ENCODE peak calls at places on chromosome 16, in eight cellular contexts. C, O, Q, H, B, U, M and K are unnamed samples.

GRCh38 chr16:50478773-50479149 is 69.4 kb upstream of the NKD1 start:
- DNase-seq in C (no peak), O (no peak), Q (no peak), H (no peak), B (peak), U (no peak), M (no peak), K (no peak)

GRCh38 chr16:11799509-11800384 is 2.7 kb upstream of the ZC3H7A start:
- DNase-seq in C (no peak), O (no peak), Q (no peak), H (no peak), B (no peak), U (no peak), M (no peak), K (no peak)

GRCh38 chr16:31467151-31467550 is 4.8 kb upstream of the TGFB1I1 start:
- DNase-seq in C (no peak), O (peak), Q (no peak), H (no peak), B (no peak), U (no peak), M (peak), K (no peak)

GRCh38 chr16:72938426-72939164 is 109.3 kb downstream of the ZFHX3 start:
- DNase-seq in C (peak), O (peak), Q (no peak), H (peak), B (peak), U (no peak), M (no peak), K (peak)

GRCh38 chr16:84599528-84600202 is 18.2 kb downstream of the COTL1 start:
- DNase-seq in C (no peak), O (peak), Q (peak), H (no peak), B (peak), U (peak), M (no peak), K (peak)

GRCh38 chr16:23206986-23207385 is 24.4 kb downstream of the SCNN1G start:
- DNase-seq in C (no peak), O (no peak), Q (no peak), H (no peak), B (no peak), U (no peak), M (no peak), K (no peak)

GRCh38 chr16:51544850-51545467 is 393.9 kb upstream of the SALL1 start:
- DNase-seq in C (no peak), O (no peak), Q (no peak), H (no peak), B (no peak), U (no peak), M (no peak), K (no peak)

GRCh38 chr16:89114159-89114981 is 20.7 kb downstream of the ACSF3 start:
- DNase-seq in C (no peak), O (peak), Q (no peak), H (no peak), B (no peak), U (no peak), M (no peak), K (no peak)

GRCh38 chr16:11499295-11500089 is 87.2 kb downstream of the LITAF start:
- DNase-seq in C (no peak), O (no peak), Q (no peak), H (no peak), B (no peak), U (no peak), M (no peak), K (no peak)

GRCh38 chr16:65314246-65315003 is 192.6 kb upstream of the CDH11 start:
- DNase-seq in C (no peak), O (no peak), Q (no peak), H (no peak), B (no peak), U (no peak), M (no peak), K (no peak)

GRCh38 chr16:88325087-88325750 is 57.5 kb upstream of the ZNF469 start:
- DNase-seq in C (no peak), O (no peak), Q (no peak), H (no peak), B (no peak), U (no peak), M (no peak), K (no peak)

GRCh38 chr16:23122107-23122506 is 27.1 kb downstream of the USP31 start:
- DNase-seq in C (no peak), O (no peak), Q (no peak), H (no peak), B (no peak), U (no peak), M (no peak), K (no peak)

GRCh38 chr16:50260206-50261159 is 5.9 kb upstream of the ADCY7 start:
- DNase-seq in C (no peak), O (no peak), Q (no peak), H (no peak), B (no peak), U (no peak), M (no peak), K (peak)

GRCh38 chr16:85412911-85413520 is 200.1 kb upstream of the GSE1 start:
- DNase-seq in C (no peak), O (no peak), Q (no peak), H (no peak), B (no peak), U (peak), M (no peak), K (peak)

GRCh38 chr16:67915831-67916723 is 15.6 kb downstream of the CTRL start:
- DNase-seq in C (no peak), O (no peak), Q (no peak), H (no peak), B (no peak), U (no peak), M (no peak), K (peak)

GRCh38 chr16:85451646-85452363 is 161.3 kb upstream of the GSE1 start:
- DNase-seq in C (no peak), O (no peak), Q (no peak), H (no peak), B (no peak), U (no peak), M (no peak), K (no peak)

GRCh38 chr16:73020409-73020884 is 27.5 kb downstream of the ZFHX3 start:
- DNase-seq in C (no peak), O (peak), Q (no peak), H (no peak), B (peak), U (no peak), M (no peak), K (peak)

GRCh38 chr16:79599256-79599836 is 1.2 kb downstream of the MAF start:
- DNase-seq in C (no peak), O (peak), Q (peak), H (no peak), B (no peak), U (peak), M (peak), K (peak)

DNA sequence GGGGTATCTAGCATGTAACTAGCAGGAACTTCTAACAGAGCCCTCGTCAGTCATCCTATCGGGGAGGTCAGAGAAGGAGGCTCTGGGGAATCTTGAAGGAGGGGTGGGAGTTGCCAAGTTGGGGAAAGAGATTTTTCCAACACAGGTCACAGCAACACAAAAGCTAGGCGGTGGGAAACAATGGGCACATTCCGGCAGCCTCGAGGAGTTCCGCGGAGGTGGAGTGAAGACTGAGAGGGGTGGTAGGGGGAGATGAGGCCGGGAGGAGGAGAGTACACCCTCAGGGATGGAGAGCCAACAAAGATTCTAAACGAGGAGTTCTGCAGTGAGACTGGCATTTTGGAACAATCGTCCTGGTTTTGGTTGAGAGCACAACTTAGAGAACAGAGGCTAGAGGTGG is 13.5 kb upstream of the CALB2 start:
- DNase-seq in C (no peak), O (no peak), Q (no peak), H (no peak), B (no peak), U (no peak), M (no peak), K (no peak)
- TF ChIP-seq CTCF in C (no peak), O (no peak), Q (no peak), H (no peak), B (no peak), U (no peak), M (no peak), K (no peak)

DNA sequence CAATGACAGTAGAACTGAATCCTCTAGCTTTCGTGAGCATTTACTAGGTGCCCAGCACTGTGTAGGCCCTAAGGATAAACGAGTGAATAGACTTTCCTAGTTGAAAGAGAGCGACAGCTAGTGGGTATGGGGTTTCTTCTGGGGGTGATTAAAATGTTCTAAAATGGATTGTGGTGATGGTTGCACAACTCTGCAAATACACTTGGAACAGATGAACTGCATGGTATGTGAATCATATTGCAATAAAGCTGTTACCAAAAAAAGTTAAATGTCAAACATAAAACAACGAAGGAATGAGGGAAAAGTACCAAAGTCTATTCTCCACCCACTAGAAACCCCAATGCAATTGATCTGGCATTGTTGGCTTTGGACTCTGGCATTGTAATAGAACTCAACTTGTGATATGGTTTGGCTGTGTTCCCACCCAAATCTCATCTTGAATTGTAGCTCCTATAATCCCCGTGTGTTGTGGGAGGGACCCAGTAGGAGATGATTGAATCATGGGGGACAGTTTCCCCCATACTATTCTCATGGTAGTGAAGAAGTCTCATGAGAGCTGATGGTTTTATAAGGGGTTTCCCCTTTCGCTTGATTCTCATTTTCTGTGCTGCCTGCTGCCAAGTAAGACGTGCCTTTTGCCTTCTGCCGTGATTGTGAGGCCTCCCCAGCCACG is 70.5 kb downstream of the MARF1 start:
- DNase-seq in C (no peak), O (peak), Q (no peak), H (no peak), B (peak), U (no peak), M (no peak), K (no peak)
- TF ChIP-seq CTCF in C (no peak), O (peak), Q (no peak), H (no peak), B (no peak), U (no peak), M (no peak), K (no peak)

GRCh38 chr16:80899804-80900592 is 95.6 kb upstream of the CDYL2 start:
- DNase-seq in C (peak), O (peak), Q (no peak), H (peak), B (peak), U (no peak), M (no peak), K (peak)
- TF ChIP-seq CTCF in C (no peak), O (no peak), Q (no peak), H (no peak), B (no peak), U (no peak), M (no peak), K (no peak)

GRCh38 chr16:57609541-57610401 is 18.7 kb upstream of the ADGRG1 start:
- DNase-seq in C (no peak), O (peak), Q (no peak), H (no peak), B (peak), U (no peak), M (no peak), K (peak)
- TF ChIP-seq CTCF in C (no peak), O (peak), Q (no peak), H (no peak), B (no peak), U (no peak), M (no peak), K (no peak)

GRCh38 chr16:28491080-28491969 is 549 bp downstream of the CLN3 start:
- DNase-seq in C (no peak), O (peak), Q (peak), H (no peak), B (peak), U (peak), M (no peak), K (peak)
- TF ChIP-seq CTCF in C (no peak), O (peak), Q (no peak), H (no peak), B (no peak), U (no peak), M (no peak), K (no peak)

GRCh38 chr16:56988948-56989945 is at the start of gene NLRC5:
- DNase-seq in C (peak), O (peak), Q (peak), H (peak), B (peak), U (peak), M (peak), K (peak)
- TF ChIP-seq CTCF in C (no peak), O (peak), Q (no peak), H (no peak), B (no peak), U (no peak), M (no peak), K (peak)

DNA sequence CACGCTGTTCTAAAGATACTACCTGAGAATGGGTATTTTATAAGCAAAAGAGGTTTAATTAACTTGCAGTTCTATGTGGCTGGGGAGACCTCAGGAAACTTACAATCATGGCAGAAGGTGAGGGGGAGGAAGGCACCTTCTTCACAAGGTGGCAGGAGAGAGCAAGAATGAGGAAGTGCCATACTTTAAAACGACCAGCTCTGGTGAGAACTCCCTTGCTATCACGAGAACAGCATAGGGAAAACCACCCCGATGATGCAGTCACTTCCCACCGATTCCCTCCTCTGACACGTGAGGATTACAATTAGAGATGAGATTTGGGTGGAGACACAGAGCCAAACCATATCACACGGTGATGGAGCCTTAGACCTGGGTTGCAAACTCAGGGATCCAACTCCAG is 317.5 kb upstream of the EEF2KMT start:
- DNase-seq in C (no peak), O (no peak), Q (no peak), H (no peak), B (no peak), U (no peak), M (no peak), K (no peak)
- TF ChIP-seq CTCF in C (no peak), O (no peak), Q (peak), H (no peak), B (no peak), U (no peak), M (no peak), K (no peak)

GRCh38 chr16:27313422-27314160 is at the start of gene IL4R:
- DNase-seq in C (peak), O (peak), Q (peak), H (no peak), B (peak), U (peak), M (peak), K (peak)
- TF ChIP-seq CTCF in C (no peak), O (no peak), Q (no peak), H (no peak), B (no peak), U (no peak), M (no peak), K (no peak)

GRCh38 chr16:87076950-87077749 is 240.0 kb downstream of the C16orf95 start:
- DNase-seq in C (no peak), O (peak), Q (peak), H (no peak), B (peak), U (peak), M (no peak), K (peak)
- TF ChIP-seq CTCF in C (no peak), O (peak), Q (peak), H (no peak), B (peak), U (peak), M (peak), K (peak)

GRCh38 chr16:47460755-47461597 is at the start of the genes ITFG1 and PHKB:
- DNase-seq in C (peak), O (peak), Q (peak), H (peak), B (peak), U (peak), M (peak), K (peak)
- TF ChIP-seq CTCF in C (no peak), O (peak), Q (no peak), H (no peak), B (no peak), U (no peak), M (no peak), K (no peak)